ENCODE peak calls at places on chromosome 12, in four cellular contexts. U is substantia nigra, C is ACHN, L is left kidney. B is an unnamed sample.

GRCh38 chr12:123062682-123063426 is 82.4 kb downstream of the ARL6IP4 start:
- DNase-seq in U (no peak), C (peak), L (no peak), B (no peak)

GRCh38 chr12:124321040-124321481 is 26.2 kb downstream of the RFLNA start:
- DNase-seq in U (peak), C (peak), L (peak), B (peak)

GRCh38 chr12:52091869-52092268 is 12.4 kb downstream of the SMIM41 start:
- DNase-seq in U (no peak), C (no peak), L (no peak), B (no peak)

GRCh38 chr12:121036810-121037326 is 2.2 kb downstream of the OASL start:
- DNase-seq in U (no peak), C (peak), L (no peak), B (peak)

GRCh38 chr12:1919284-1919683 is 832 bp upstream of the CACNA2D4 start:
- DNase-seq in U (no peak), C (no peak), L (no peak), B (no peak)

GRCh38 chr12:31386364-31386777 is 60.4 kb upstream of the SINHCAF start:
- DNase-seq in U (no peak), C (no peak), L (peak), B (no peak)

GRCh38 chr12:49322367-49322707 is 718 bp upstream of the TROAP start:
- DNase-seq in U (no peak), C (no peak), L (peak), B (no peak)

GRCh38 chr12:90514325-90514724 is 440.7 kb downstream of the CCER1 start:
- DNase-seq in U (no peak), C (no peak), L (peak), B (no peak)

GRCh38 chr12:109795023-109795422 is 38.2 kb downstream of the TRPV4 start:
- DNase-seq in U (no peak), C (peak), L (no peak), B (no peak)

GRCh38 chr12:52870361-52871290 is 21.8 kb upstream of the KRT78 start:
- DNase-seq in U (peak), C (peak), L (peak), B (peak)

GRCh38 chr12:91171475-91171874 is 11.1 kb downstream of the DCN start:
- DNase-seq in U (no peak), C (no peak), L (no peak), B (no peak)

GRCh38 chr12:113103756-113104450 is 31.7 kb downstream of the RASAL1 start:
- DNase-seq in U (no peak), C (no peak), L (peak), B (peak)

GRCh38 chr12:47822863-47823262 is 3.2 kb upstream of the HDAC7 start:
- DNase-seq in U (no peak), C (no peak), L (no peak), B (no peak)

GRCh38 chr12:95763809-95764253 is 26.7 kb downstream of the NTN4 start:
- DNase-seq in U (no peak), C (peak), L (no peak), B (no peak)

GRCh38 chr12:51262758-51263177 is 7.4 kb downstream of the SMAGP start:
- DNase-seq in U (no peak), C (peak), L (peak), B (no peak)

GRCh38 chr12:46555379-46555778 is 182.8 kb upstream of the SLC38A2 start:
- DNase-seq in U (no peak), C (peak), L (peak), B (no peak)

GRCh38 chr12:57461326-57461903 is 1.8 kb downstream of the GLI1 start:
- DNase-seq in U (no peak), C (peak), L (peak), B (no peak)

GRCh38 chr12:108611884-108612415 is 14.1 kb upstream of the TMEM119 start:
- DNase-seq in U (no peak), C (peak), L (no peak), B (peak)

GRCh38 chr12:44157359-44157758 is 321.5 kb downstream of the TMEM117 start:
- DNase-seq in U (no peak), C (no peak), L (no peak), B (no peak)

GRCh38 chr12:13099910-13100609 is 3.4 kb downstream of the GSG1 start:
- DNase-seq in U (no peak), C (no peak), L (no peak), B (no peak)

GRCh38 chr12:98373982-98374381 is 141.4 kb upstream of the TMPO start:
- DNase-seq in U (no peak), C (peak), L (no peak), B (no peak)

GRCh38 chr12:6735448-6736191 is 11.8 kb downstream of the COPS7A start:
- DNase-seq in U (peak), C (peak), L (peak), B (peak)

GRCh38 chr12:19018302-19018980 is 111.1 kb upstream of the PLEKHA5 start:
- DNase-seq in U (no peak), C (peak), L (no peak), B (no peak)

GRCh38 chr12:131102991-131103609 is 149.4 kb downstream of the ADGRD1 start:
- DNase-seq in U (no peak), C (no peak), L (peak), B (no peak)

GRCh38 chr12:40375076-40375475 is 150.3 kb downstream of the LRRK2 start:
- DNase-seq in U (no peak), C (peak), L (no peak), B (no peak)

GRCh38 chr12:40597133-40597532 is 95.1 kb upstream of the CNTN1 start:
- DNase-seq in U (no peak), C (no peak), L (no peak), B (no peak)